ENCODE peak calls at places on chromosome 14, in six cellular contexts. One of them, this sample, is unnamed.
A peak's percentile ranks its signal among the peaks of the same experiment; 100 is the strongest.

GRCh38 chr14:34537677-34538009 is 1.9 kb downstream of the EAPP start:
- DNase-seq in A673: no peak
- DNase-seq in hepatocyte: no peak
- DNase-seq in RWPE2: no peak
- DNase-seq in BE2C: no peak
- DNase-seq in right cardiac atrium: no peak
- DNase-seq in this sample: no peak

GRCh38 chr14:53273671-53274072 is 120.5 kb upstream of the DDHD1 start:
- DNase-seq in hepatocyte: no peak
- DNase-seq in BE2C: no peak
- DNase-seq in A673: peak; percentile 5
- DNase-seq in right cardiac atrium: no peak
- DNase-seq in RWPE2: no peak
- DNase-seq in this sample: no peak

GRCh38 chr14:49687942-49688700 is at the start of gene POLE2:
- DNase-seq in RWPE2: peak; percentile 77
- DNase-seq in BE2C: peak; percentile 90
- DNase-seq in A673: peak; percentile 86
- DNase-seq in right cardiac atrium: peak; percentile 91
- DNase-seq in hepatocyte: peak; percentile 86
- DNase-seq in this sample: peak; percentile 51

GRCh38 chr14:76770521-76771431 is 9.5 kb downstream of the VASH1 start:
- DNase-seq in BE2C: no peak
- DNase-seq in right cardiac atrium: no peak
- DNase-seq in hepatocyte: no peak
- DNase-seq in A673: no peak
- DNase-seq in RWPE2: peak; percentile 42
- DNase-seq in this sample: no peak

GRCh38 chr14:30708157-30708556 is 86.0 kb downstream of the SCFD1 start:
- DNase-seq in hepatocyte: no peak
- DNase-seq in RWPE2: no peak
- DNase-seq in BE2C: no peak
- DNase-seq in right cardiac atrium: no peak
- DNase-seq in A673: peak; percentile 6
- DNase-seq in this sample: no peak

GRCh38 chr14:34052658-34053014 is 101.8 kb upstream of the EGLN3 start:
- DNase-seq in A673: no peak
- DNase-seq in right cardiac atrium: peak; percentile 41
- DNase-seq in RWPE2: no peak
- DNase-seq in BE2C: no peak
- DNase-seq in hepatocyte: peak; percentile 46
- DNase-seq in this sample: peak; percentile 77

GRCh38 chr14:93081875-93082570 is 33.7 kb downstream of the ITPK1 start:
- DNase-seq in right cardiac atrium: peak; percentile 31
- DNase-seq in A673: no peak
- DNase-seq in BE2C: no peak
- DNase-seq in RWPE2: no peak
- DNase-seq in hepatocyte: no peak
- DNase-seq in this sample: no peak

GRCh38 chr14:62066304-62066703 is 304.1 kb downstream of the SNAPC1 start:
- DNase-seq in BE2C: no peak
- DNase-seq in hepatocyte: no peak
- DNase-seq in right cardiac atrium: no peak
- DNase-seq in A673: no peak
- DNase-seq in RWPE2: no peak
- DNase-seq in this sample: no peak

GRCh38 chr14:104665092-104665662 is 24.2 kb upstream of the INF2 start:
- DNase-seq in A673: no peak
- DNase-seq in right cardiac atrium: no peak
- DNase-seq in RWPE2: no peak
- DNase-seq in hepatocyte: no peak
- DNase-seq in BE2C: no peak
- DNase-seq in this sample: no peak

GRCh38 chr14:104315625-104316024 is 177.2 kb downstream of the KIF26A start:
- DNase-seq in right cardiac atrium: no peak
- DNase-seq in hepatocyte: no peak
- DNase-seq in BE2C: no peak
- DNase-seq in A673: no peak
- DNase-seq in RWPE2: no peak
- DNase-seq in this sample: no peak

GRCh38 chr14:89256951-89257350 is 160.1 kb downstream of the FOXN3 start:
- DNase-seq in hepatocyte: no peak
- DNase-seq in BE2C: no peak
- DNase-seq in RWPE2: no peak
- DNase-seq in A673: no peak
- DNase-seq in right cardiac atrium: no peak
- DNase-seq in this sample: no peak

GRCh38 chr14:71532349-71532748 is 399.9 kb upstream of the RGS6 start:
- DNase-seq in right cardiac atrium: no peak
- DNase-seq in BE2C: no peak
- DNase-seq in RWPE2: no peak
- DNase-seq in A673: no peak
- DNase-seq in hepatocyte: no peak
- DNase-seq in this sample: no peak

GRCh38 chr14:79581912-79582576 is 629.3 kb downstream of the DIO2 start:
- DNase-seq in hepatocyte: no peak
- DNase-seq in A673: no peak
- DNase-seq in right cardiac atrium: no peak
- DNase-seq in RWPE2: no peak
- DNase-seq in BE2C: no peak
- DNase-seq in this sample: no peak

GRCh38 chr14:72745546-72745945 is 148.4 kb downstream of the DPF3 start:
- DNase-seq in RWPE2: no peak
- DNase-seq in A673: no peak
- DNase-seq in BE2C: no peak
- DNase-seq in right cardiac atrium: no peak
- DNase-seq in hepatocyte: no peak
- DNase-seq in this sample: no peak

GRCh38 chr14:78968249-78968648 is 798.1 kb downstream of the NRXN3 start:
- DNase-seq in BE2C: no peak
- DNase-seq in A673: no peak
- DNase-seq in RWPE2: no peak
- DNase-seq in hepatocyte: no peak
- DNase-seq in right cardiac atrium: no peak
- DNase-seq in this sample: no peak

GRCh38 chr14:105499256-105500035 is 8.4 kb downstream of the TEDC1 start:
- DNase-seq in RWPE2: no peak
- DNase-seq in A673: no peak
- DNase-seq in right cardiac atrium: peak; percentile 65
- DNase-seq in hepatocyte: no peak
- DNase-seq in BE2C: peak; percentile 41
- DNase-seq in this sample: no peak

GRCh38 chr14:100590726-100591452 is 3.7 kb upstream of the BEGAIN start:
- DNase-seq in right cardiac atrium: no peak
- DNase-seq in hepatocyte: no peak
- DNase-seq in RWPE2: peak; percentile 52
- DNase-seq in A673: no peak
- DNase-seq in BE2C: peak; percentile 10
- DNase-seq in this sample: no peak

DNA sequence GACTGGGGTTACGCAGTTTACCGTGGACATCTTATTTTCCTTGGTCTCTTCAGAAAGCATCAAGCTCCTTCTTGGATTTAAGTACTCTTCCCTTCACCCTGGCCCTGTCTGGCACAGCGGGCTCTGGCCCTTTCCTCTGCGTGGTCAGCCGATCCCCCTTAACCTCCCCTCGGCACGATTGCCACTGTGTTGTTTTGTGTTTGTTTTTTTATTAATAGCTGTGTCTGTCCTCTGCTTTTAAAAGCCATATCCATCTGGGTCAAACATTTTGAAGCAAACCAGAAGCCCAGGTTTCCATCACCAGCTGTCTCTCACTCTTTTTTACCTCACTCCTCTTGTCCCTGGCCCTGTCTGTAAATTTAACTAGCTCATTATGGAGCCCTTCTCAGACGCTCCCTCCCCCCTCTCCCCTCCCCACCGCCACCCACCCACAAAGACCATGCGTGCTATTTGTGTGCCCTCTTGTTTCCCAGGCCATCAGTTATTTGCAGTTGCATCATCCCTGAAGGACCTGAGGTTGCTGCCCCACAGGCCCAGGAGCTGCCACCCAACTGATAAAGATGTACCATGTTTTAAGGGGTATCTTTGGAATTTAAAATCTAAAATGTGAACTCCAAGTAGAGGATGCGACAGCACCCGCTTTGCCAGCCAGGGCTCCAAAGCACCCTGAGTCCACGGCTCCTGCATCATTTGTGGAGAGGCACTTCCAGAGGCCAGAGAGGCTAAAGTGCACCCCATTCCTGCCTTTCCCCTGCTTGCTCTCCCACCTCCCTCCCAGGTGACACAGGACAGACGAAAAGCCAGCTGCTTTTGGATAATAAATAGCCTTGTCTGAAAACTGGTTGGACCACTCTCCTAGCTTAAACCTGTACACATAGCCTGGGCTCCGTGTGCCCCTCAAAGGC is 3.9 kb downstream of the BCL11B start:
- DNase-seq in hepatocyte: no peak
- DNase-seq in A673: no peak
- DNase-seq in right cardiac atrium: no peak
- DNase-seq in BE2C: no peak
- DNase-seq in RWPE2: no peak
- DNase-seq in this sample: no peak
- H3K4me3 ChIP-seq in hepatocyte: no peak overlapping the region
- H3K4me3 ChIP-seq in A673: peak overlapping the region; percentile 85
- H3K4me3 ChIP-seq in right cardiac atrium: no peak overlapping the region
- H3K4me3 ChIP-seq in BE2C: no peak overlapping the region
- H3K4me3 ChIP-seq in RWPE2: no peak overlapping the region
- H3K4me3 ChIP-seq in this sample: no peak overlapping the region

GRCh38 chr14:31993521-31993941 is 83.6 kb upstream of the ARHGAP5 start:
- DNase-seq in hepatocyte: no peak
- DNase-seq in A673: no peak
- DNase-seq in BE2C: no peak
- DNase-seq in right cardiac atrium: no peak
- DNase-seq in RWPE2: no peak
- DNase-seq in this sample: no peak
- H3K4me1 ChIP-seq in hepatocyte: peaks cover 22% of the 10 kb centered on the region
- H3K4me1 ChIP-seq in A673: no peaks in the 10 kb centered on the region
- H3K4me1 ChIP-seq in BE2C: peaks cover 12% of the 10 kb centered on the region
- H3K4me1 ChIP-seq in right cardiac atrium: peaks cover 9% of the 10 kb centered on the region
- H3K4me1 ChIP-seq in RWPE2: peaks cover 38% of the 10 kb centered on the region
- H3K4me1 ChIP-seq in this sample: peaks cover 23% of the 10 kb centered on the region

GRCh38 chr14:59013672-59014298 is 174.7 kb upstream of the DAAM1 start:
- DNase-seq in RWPE2: no peak
- DNase-seq in right cardiac atrium: no peak
- DNase-seq in BE2C: no peak
- DNase-seq in hepatocyte: no peak
- DNase-seq in A673: no peak
- DNase-seq in this sample: no peak
- H3K27me3 ChIP-seq in RWPE2: no peaks in the 10 kb centered on the region
- H3K27me3 ChIP-seq in right cardiac atrium: no peaks in the 10 kb centered on the region
- H3K27me3 ChIP-seq in BE2C: no peaks in the 10 kb centered on the region
- H3K27me3 ChIP-seq in hepatocyte: no peaks in the 10 kb centered on the region
- H3K27me3 ChIP-seq in A673: no peaks in the 10 kb centered on the region
- H3K27me3 ChIP-seq in this sample: no peaks in the 10 kb centered on the region

GRCh38 chr14:44372807-44373497 is 134.1 kb downstream of the FSCB start:
- DNase-seq in hepatocyte: no peak
- DNase-seq in RWPE2: no peak
- DNase-seq in right cardiac atrium: no peak
- DNase-seq in BE2C: no peak
- DNase-seq in A673: no peak
- DNase-seq in this sample: no peak
- H3K4me3 ChIP-seq in hepatocyte: no peak overlapping the region
- H3K4me3 ChIP-seq in RWPE2: no peak overlapping the region
- H3K4me3 ChIP-seq in right cardiac atrium: no peak overlapping the region
- H3K4me3 ChIP-seq in BE2C: no peak overlapping the region
- H3K4me3 ChIP-seq in A673: no peak overlapping the region
- H3K4me3 ChIP-seq in this sample: no peak overlapping the region

GRCh38 chr14:67963960-67964359 is 144.4 kb downstream of the RAD51B start:
- DNase-seq in A673: no peak
- DNase-seq in RWPE2: no peak
- DNase-seq in right cardiac atrium: no peak
- DNase-seq in BE2C: no peak
- DNase-seq in hepatocyte: no peak
- DNase-seq in this sample: no peak
- H3K4me1 ChIP-seq in A673: no peaks in the 10 kb centered on the region
- H3K4me1 ChIP-seq in RWPE2: peaks cover 29% of the 10 kb centered on the region
- H3K4me1 ChIP-seq in right cardiac atrium: no peaks in the 10 kb centered on the region
- H3K4me1 ChIP-seq in BE2C: no peaks in the 10 kb centered on the region
- H3K4me1 ChIP-seq in hepatocyte: peaks cover 48% of the 10 kb centered on the region
- H3K4me1 ChIP-seq in this sample: peaks cover 38% of the 10 kb centered on the region

DNA sequence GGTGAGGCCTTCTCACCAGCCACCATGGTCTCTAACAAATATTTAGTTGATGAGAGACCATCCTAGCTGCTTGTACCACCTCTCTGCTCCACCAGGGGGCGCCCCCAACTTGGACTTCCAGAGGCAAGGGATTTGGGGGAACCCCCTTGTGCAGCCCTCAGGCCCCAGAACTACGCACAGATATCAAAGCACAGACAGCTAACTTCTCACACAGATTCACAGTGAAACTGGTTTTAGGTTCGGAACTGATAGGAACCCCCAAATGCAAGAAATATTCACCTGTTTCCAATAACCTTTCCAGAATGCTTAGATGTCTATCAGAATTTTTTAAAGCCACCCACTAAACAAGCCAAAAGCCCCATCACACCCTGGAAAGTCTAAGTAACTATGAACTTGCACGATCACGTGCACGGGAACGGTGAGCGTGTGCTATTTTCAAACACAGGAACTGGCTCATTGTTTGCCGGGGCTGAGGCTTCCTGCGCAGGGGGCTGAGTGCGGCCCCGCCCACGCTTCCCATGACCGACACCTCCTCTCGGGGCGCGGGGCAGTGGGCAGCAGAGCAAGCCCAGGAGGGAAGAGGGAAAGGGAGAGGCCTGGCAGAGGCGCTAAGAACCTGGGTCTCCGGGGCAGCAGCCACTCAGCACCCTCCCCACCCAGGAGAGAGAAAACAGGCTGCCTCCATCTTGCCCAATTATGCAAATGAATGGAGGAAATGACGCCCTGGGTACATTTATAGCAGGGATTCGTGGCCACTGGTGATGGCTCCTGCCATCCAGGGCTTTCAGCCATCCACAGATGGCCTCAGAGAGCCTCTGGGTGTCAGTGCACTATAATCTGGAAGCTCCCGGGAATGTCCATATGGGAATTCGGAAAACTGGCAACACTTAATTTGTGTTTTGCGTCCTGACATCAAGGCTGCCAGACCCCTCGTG is 79.4 kb upstream of the GPR68 start:
- DNase-seq in BE2C: peak; percentile 82
- DNase-seq in A673: peak; percentile 84
- DNase-seq in RWPE2: no peak
- DNase-seq in right cardiac atrium: peak; percentile 93
- DNase-seq in hepatocyte: peak; percentile 80
- DNase-seq in this sample: no peak
- H3K27me3 ChIP-seq in BE2C: no peaks in the 10 kb centered on the region
- H3K27me3 ChIP-seq in A673: no peaks in the 10 kb centered on the region
- H3K27me3 ChIP-seq in RWPE2: no peaks in the 10 kb centered on the region
- H3K27me3 ChIP-seq in right cardiac atrium: no peaks in the 10 kb centered on the region
- H3K27me3 ChIP-seq in hepatocyte: no peaks in the 10 kb centered on the region
- H3K27me3 ChIP-seq in this sample: no peaks in the 10 kb centered on the region

GRCh38 chr14:94689218-94689984 is 77.2 kb downstream of the SERPINA3 start:
- DNase-seq in BE2C: peak; percentile 80
- DNase-seq in hepatocyte: peak; percentile 87
- DNase-seq in RWPE2: peak; percentile 51
- DNase-seq in A673: peak; percentile 77
- DNase-seq in right cardiac atrium: peak; percentile 86
- DNase-seq in this sample: no peak
- H3K4me3 ChIP-seq in BE2C: no peak overlapping the region
- H3K4me3 ChIP-seq in hepatocyte: no peak overlapping the region
- H3K4me3 ChIP-seq in RWPE2: no peak overlapping the region
- H3K4me3 ChIP-seq in A673: no peak overlapping the region
- H3K4me3 ChIP-seq in right cardiac atrium: no peak overlapping the region
- H3K4me3 ChIP-seq in this sample: no peak overlapping the region